ENCODE peak calls at places on chromosomes 6 and 20, in nine cellular contexts. P, B, J, C, E, D, S, I and A are unnamed samples.

GRCh38 chr20:55322745-55323144 is 682.6 kb downstream of the CBLN4 start:
- DNase-seq in I (no peak), J (no peak), B (no peak), S (no peak), D (no peak), C (no peak), P (no peak), E (no peak), A (no peak)

GRCh38 chr6:20202070-20202658 is 10.1 kb downstream of the MBOAT1 start:
- DNase-seq in D (peak; percentile 75), S (no peak), I (peak; percentile 40), P (no peak), E (no peak), J (peak; percentile 71), C (no peak), B (no peak), A (peak; percentile 17)

GRCh38 chr20:8780926-8781325 is 288.0 kb upstream of the PLCB4 start:
- DNase-seq in B (no peak), P (no peak), D (no peak), E (no peak), I (no peak), C (no peak), S (no peak), J (no peak), A (no peak)

GRCh38 chr20:50589548-50590347 is 79.6 kb downstream of the PTPN1 start:
- DNase-seq in I (no peak), B (no peak), D (no peak), E (no peak), S (no peak), J (no peak), P (peak; percentile 30), C (no peak), A (no peak)

GRCh38 chr6:15312500-15312899 is 66.6 kb downstream of the JARID2 start:
- DNase-seq in S (no peak), P (no peak), B (no peak), I (peak; percentile 62), D (no peak), C (no peak), E (no peak), J (no peak), A (no peak)

GRCh38 chr20:53824779-53825178 is 231.1 kb upstream of the ZNF217 start:
- DNase-seq in P (no peak), I (peak; percentile 53), J (no peak), B (no peak), D (peak; percentile 22), S (no peak), E (no peak), C (no peak), A (no peak)

GRCh38 chr20:50344232-50345071 is 153.8 kb downstream of the CEBPB start:
- DNase-seq in E (no peak), J (no peak), C (no peak), I (no peak), P (no peak), D (no peak), B (no peak), S (no peak), A (no peak)

GRCh38 chr6:133768656-133769295 is 120.1 kb upstream of the TCF21 start:
- DNase-seq in P (no peak), D (no peak), C (no peak), B (no peak), I (no peak), J (no peak), S (no peak), E (no peak), A (no peak)

GRCh38 chr20:44717986-44718385 is 2.8 kb downstream of the CCN5 start:
- DNase-seq in E (no peak), I (no peak), B (peak; percentile 58), J (no peak), C (no peak), P (peak; percentile 41), D (no peak), S (no peak), A (no peak)

GRCh38 chr6:48307583-48307982 is 196.6 kb upstream of the PTCHD4 start:
- DNase-seq in C (no peak), J (no peak), P (no peak), D (no peak), S (no peak), E (no peak), B (no peak), I (no peak), A (no peak)

GRCh38 chr6:166173292-166173951 is 5.8 kb upstream of the TBXT start:
- DNase-seq in E (no peak), I (no peak), P (no peak), D (no peak), S (no peak), J (no peak), C (no peak), B (peak; percentile 49), A (no peak)

GRCh38 chr6:27334141-27334540 is 22.1 kb upstream of the POM121L2 start:
- DNase-seq in I (no peak), C (no peak), S (no peak), P (no peak), B (no peak), J (no peak), E (no peak), D (no peak), A (no peak)

GRCh38 chr6:12148841-12149240 is 136.7 kb downstream of the HIVEP1 start:
- DNase-seq in I (no peak), S (no peak), E (no peak), B (no peak), P (no peak), C (no peak), D (peak; percentile 68), J (no peak), A (no peak)

DNA sequence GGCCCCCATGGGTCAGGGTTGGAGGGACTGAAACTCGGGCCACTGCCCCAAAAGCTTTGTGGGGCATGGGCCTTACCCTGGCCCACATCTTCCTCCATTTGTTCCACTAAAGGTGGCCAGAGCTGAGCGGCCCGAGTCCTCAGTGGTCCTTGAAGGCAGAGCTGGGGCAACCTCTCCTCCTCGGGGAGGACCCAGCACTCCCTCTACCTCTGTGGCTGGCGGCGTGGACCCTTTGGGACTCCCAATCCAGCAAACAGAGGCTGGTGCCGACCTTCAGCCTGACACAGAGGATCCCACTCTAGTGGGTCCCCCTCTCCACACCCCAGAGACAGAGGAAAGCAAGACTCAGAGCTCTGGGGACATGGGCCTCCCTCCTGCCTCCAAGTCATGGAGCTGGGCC is 9.3 kb downstream of the LPIN3 start:
- DNase-seq in J (no peak), S (no peak), B (no peak), I (no peak), D (no peak), C (no peak), P (no peak), E (no peak), A (no peak)
- H3K36me3 ChIP-seq in J (peaks cover 1% of the 10 kb centered on the region), S (peaks cover 4% of the 10 kb centered on the region), B (no peaks in the 10 kb centered on the region), I (no peaks in the 10 kb centered on the region), D (no peaks in the 10 kb centered on the region), C (peaks cover 7% of the 10 kb centered on the region), P (peaks cover 32% of the 10 kb centered on the region), E (no peaks in the 10 kb centered on the region), A (peaks cover 11% of the 10 kb centered on the region)

GRCh38 chr20:56875803-56876202 is 246.7 kb downstream of the TFAP2C start:
- DNase-seq in E (no peak), P (no peak), J (no peak), S (no peak), D (no peak), B (no peak), I (no peak), C (no peak), A (no peak)
- H3K36me3 ChIP-seq in E (no peaks in the 10 kb centered on the region), P (no peaks in the 10 kb centered on the region), J (no peaks in the 10 kb centered on the region), S (no peaks in the 10 kb centered on the region), D (no peaks in the 10 kb centered on the region), B (no peaks in the 10 kb centered on the region), I (no peaks in the 10 kb centered on the region), C (no peaks in the 10 kb centered on the region), A (no peaks in the 10 kb centered on the region)

DNA sequence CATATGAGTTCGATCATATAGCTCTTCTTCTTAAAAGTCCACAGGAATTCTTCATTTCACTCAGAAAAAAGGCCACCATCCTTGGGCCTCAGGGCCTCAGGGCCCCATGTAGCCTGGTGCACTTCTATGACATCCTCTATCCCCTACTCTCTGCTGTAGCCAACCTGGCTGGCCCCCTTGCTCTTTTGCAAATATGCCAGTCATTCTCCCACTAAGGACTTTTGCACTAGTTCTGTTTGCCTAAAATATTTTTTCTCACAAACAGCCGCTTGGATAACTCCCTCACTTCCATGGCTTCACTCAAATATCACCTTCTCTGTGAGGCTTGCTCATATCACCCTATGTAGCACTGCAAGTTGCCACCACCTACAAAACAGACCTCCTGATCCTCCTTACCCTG is 604.7 kb upstream of the JAG1 start:
- DNase-seq in I (no peak), P (no peak), B (no peak), S (no peak), D (no peak), C (no peak), J (no peak), E (no peak), A (no peak)
- H3K36me3 ChIP-seq in I (no peaks in the 10 kb centered on the region), P (no peaks in the 10 kb centered on the region), B (no peaks in the 10 kb centered on the region), S (no peaks in the 10 kb centered on the region), D (no peaks in the 10 kb centered on the region), C (no peaks in the 10 kb centered on the region), J (no peaks in the 10 kb centered on the region), E (no peaks in the 10 kb centered on the region), A (no peaks in the 10 kb centered on the region)

GRCh38 chr6:32849126-32849525 is 4.4 kb downstream of the TAP1 start:
- DNase-seq in S (no peak), P (no peak), B (no peak), E (no peak), J (no peak), C (no peak), I (no peak), D (no peak), A (no peak)

GRCh38 chr6:32847795-32848194 is 3.9 kb upstream of the PSMB8 start:
- DNase-seq in P (no peak), B (no peak), I (no peak), J (no peak), S (no peak), C (no peak), E (peak; percentile 33), D (no peak), A (no peak)

GRCh38 chr6:32845381-32845884 is 1.6 kb upstream of the PSMB8 start:
- DNase-seq in E (no peak), J (no peak), S (no peak), C (no peak), D (no peak), P (no peak), I (no peak), B (no peak), A (no peak)

GRCh38 chr6:32844839-32845372 is 1.1 kb upstream of the PSMB8 start:
- DNase-seq in P (no peak), I (no peak), B (no peak), S (no peak), J (no peak), E (no peak), C (no peak), D (no peak), A (no peak)

GRCh38 chr6:32847004-32847403 is 3.2 kb upstream of the PSMB8 start:
- DNase-seq in C (no peak), P (no peak), D (no peak), I (no peak), B (no peak), E (peak; percentile 32), S (no peak), J (no peak), A (no peak)
- H3K36me3 ChIP-seq in C (peaks cover 73% of the 10 kb centered on the region), P (peaks cover 74% of the 10 kb centered on the region), D (no peaks in the 10 kb centered on the region), I (peaks cover 34% of the 10 kb centered on the region), B (peaks cover 5% of the 10 kb centered on the region), E (peaks cover 87% of the 10 kb centered on the region), S (peaks cover 44% of the 10 kb centered on the region), J (peaks cover 2% of the 10 kb centered on the region), A (peaks cover 35% of the 10 kb centered on the region)

DNA sequence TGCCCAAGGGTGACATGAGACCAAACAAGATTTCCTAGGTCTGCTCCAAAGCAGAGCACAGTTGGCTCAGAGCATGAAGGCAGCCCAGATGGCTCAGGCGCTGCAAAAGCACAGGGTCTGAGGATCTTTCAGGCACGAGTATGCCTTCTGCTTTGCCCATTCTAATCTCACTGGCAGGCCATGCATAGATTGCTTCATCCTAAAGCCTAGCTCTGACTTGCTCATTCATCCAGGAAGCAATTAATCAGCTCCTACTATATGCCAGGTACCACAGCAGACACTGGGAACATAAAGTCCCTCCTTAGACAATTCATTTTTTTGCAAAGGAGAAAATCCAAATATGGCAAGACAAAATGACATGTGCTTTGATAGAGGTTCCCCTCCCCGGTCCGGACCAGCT is 31.2 kb downstream of the GPLD1 start:
- DNase-seq in I (no peak), S (no peak), J (no peak), C (no peak), P (no peak), E (no peak), B (no peak), D (no peak), A (no peak)
- H3K36me3 ChIP-seq in I (no peaks in the 10 kb centered on the region), S (no peaks in the 10 kb centered on the region), J (no peaks in the 10 kb centered on the region), C (no peaks in the 10 kb centered on the region), P (no peaks in the 10 kb centered on the region), E (no peaks in the 10 kb centered on the region), B (no peaks in the 10 kb centered on the region), D (no peaks in the 10 kb centered on the region), A (no peaks in the 10 kb centered on the region)